ENCODE peak calls at places on chromosomes 4 and X, in eight cellular contexts. V, D, S, X, A, H, M and Y are unnamed samples.
A peak's percentile ranks its signal among the peaks of the same experiment; 100 is the strongest.

GRCh38 chr4:129254126-129254525 is 158.2 kb downstream of the C4orf33 start:
- DNase-seq in V (no peak), D (no peak), S (no peak), X (no peak), A (no peak), H (no peak), M (no peak), Y (no peak)

GRCh38 chrX:357693-358471 is 28.8 kb downstream of the PPP2R3B start:
- DNase-seq in V (no peak), D (no peak), S (peak; percentile 64), X (no peak), A (no peak), H (no peak), M (no peak), Y (no peak)

GRCh38 chr4:73451404-73451803 is 15.4 kb downstream of the AFP start:
- DNase-seq in V (peak; percentile 22), D (no peak), S (no peak), X (no peak), A (no peak), H (no peak), M (no peak), Y (no peak)

GRCh38 chr4:37400326-37400881 is 155.9 kb downstream of the NWD2 start:
- DNase-seq in V (no peak), D (no peak), S (no peak), X (no peak), A (no peak), H (peak; percentile 28), M (no peak), Y (peak; percentile 23)

GRCh38 chrX:21845096-21845495 is 5.7 kb downstream of the MBTPS2 start:
- DNase-seq in V (no peak), D (no peak), S (no peak), X (no peak), A (no peak), H (no peak), M (no peak), Y (no peak)

GRCh38 chr4:65311120-65311519 is 359.2 kb downstream of the EPHA5 start:
- DNase-seq in V (no peak), D (no peak), S (no peak), X (no peak), A (no peak), H (no peak), M (no peak), Y (no peak)

GRCh38 chrX:13330446-13330845 is 10.6 kb upstream of the ATXN3L start:
- DNase-seq in V (no peak), D (no peak), S (no peak), X (no peak), A (no peak), H (no peak), M (no peak), Y (no peak)

GRCh38 chrX:119753639-119754257 is 4.6 kb upstream of the SOWAHD start:
- DNase-seq in V (peak; percentile 12), D (no peak), S (no peak), X (no peak), A (peak; percentile 69), H (no peak), M (no peak), Y (no peak)

GRCh38 chr4:75849459-75849858 is 52.8 kb downstream of the PPEF2 start:
- DNase-seq in V (peak; percentile 25), D (no peak), S (no peak), X (no peak), A (no peak), H (no peak), M (no peak), Y (no peak)

GRCh38 chrX:129777218-129777768 is 2.5 kb upstream of the SASH3 start:
- DNase-seq in V (no peak), D (no peak), S (peak; percentile 79), X (no peak), A (peak; percentile 84), H (peak; percentile 54), M (no peak), Y (no peak)

GRCh38 chrX:70970482-70970999 is 39.6 kb upstream of the SLC7A3 start:
- DNase-seq in V (no peak), D (no peak), S (no peak), X (no peak), A (peak; percentile 21), H (peak; percentile 15), M (no peak), Y (no peak)

GRCh38 chr4:110487873-110488272 is 11.9 kb downstream of the ENPEP start:
- DNase-seq in V (no peak), D (no peak), S (no peak), X (no peak), A (no peak), H (peak; percentile 16), M (no peak), Y (peak; percentile 16)

GRCh38 chr4:96037705-96038104 is 197.8 kb downstream of the PDHA2 start:
- DNase-seq in V (no peak), D (no peak), S (no peak), X (no peak), A (no peak), H (no peak), M (no peak), Y (no peak)

GRCh38 chr4:150145950-150146340 is 67.7 kb downstream of the DCLK2 start:
- DNase-seq in V (no peak), D (no peak), S (no peak), X (no peak), A (no peak), H (no peak), M (no peak), Y (no peak)

GRCh38 chr4:25817059-25817681 is 45.6 kb downstream of the SEL1L3 start:
- DNase-seq in V (no peak), D (no peak), S (no peak), X (no peak), A (no peak), H (no peak), M (peak; percentile 25), Y (no peak)

GRCh38 chr4:166386491-166387367 is 513.7 kb downstream of the TLL1 start:
- DNase-seq in V (no peak), D (no peak), S (no peak), X (no peak), A (no peak), H (no peak), M (no peak), Y (no peak)

GRCh38 chrX:24260827-24261550 is 52.9 kb downstream of the SUPT20HL2 start:
- DNase-seq in V (no peak), D (peak; percentile 81), S (no peak), X (no peak), A (no peak), H (no peak), M (peak; percentile 81), Y (no peak)

GRCh38 chr4:71229477-71230257 is 109.2 kb upstream of the SLC4A4 start:
- DNase-seq in V (peak; percentile 16), D (no peak), S (no peak), X (no peak), A (peak; percentile 21), H (peak; percentile 39), M (no peak), Y (peak; percentile 48)

GRCh38 chr4:185559913-185560281 is 24.6 kb upstream of the PDLIM3 start:
- DNase-seq in V (peak; percentile 14), D (no peak), S (no peak), X (peak; percentile 8), A (no peak), H (no peak), M (peak; percentile 81), Y (no peak)

GRCh38 chrX:72569786-72570185 is 2.9 kb downstream of the HDAC8 start:
- DNase-seq in V (no peak), D (no peak), S (no peak), X (peak; percentile 32), A (no peak), H (no peak), M (no peak), Y (no peak)
- TF ChIP-seq CTCF in V (no peak), D (no peak), S (no peak), X (peak; percentile 26), A (no peak), H (no peak), M (no peak), Y (no peak)

DNA sequence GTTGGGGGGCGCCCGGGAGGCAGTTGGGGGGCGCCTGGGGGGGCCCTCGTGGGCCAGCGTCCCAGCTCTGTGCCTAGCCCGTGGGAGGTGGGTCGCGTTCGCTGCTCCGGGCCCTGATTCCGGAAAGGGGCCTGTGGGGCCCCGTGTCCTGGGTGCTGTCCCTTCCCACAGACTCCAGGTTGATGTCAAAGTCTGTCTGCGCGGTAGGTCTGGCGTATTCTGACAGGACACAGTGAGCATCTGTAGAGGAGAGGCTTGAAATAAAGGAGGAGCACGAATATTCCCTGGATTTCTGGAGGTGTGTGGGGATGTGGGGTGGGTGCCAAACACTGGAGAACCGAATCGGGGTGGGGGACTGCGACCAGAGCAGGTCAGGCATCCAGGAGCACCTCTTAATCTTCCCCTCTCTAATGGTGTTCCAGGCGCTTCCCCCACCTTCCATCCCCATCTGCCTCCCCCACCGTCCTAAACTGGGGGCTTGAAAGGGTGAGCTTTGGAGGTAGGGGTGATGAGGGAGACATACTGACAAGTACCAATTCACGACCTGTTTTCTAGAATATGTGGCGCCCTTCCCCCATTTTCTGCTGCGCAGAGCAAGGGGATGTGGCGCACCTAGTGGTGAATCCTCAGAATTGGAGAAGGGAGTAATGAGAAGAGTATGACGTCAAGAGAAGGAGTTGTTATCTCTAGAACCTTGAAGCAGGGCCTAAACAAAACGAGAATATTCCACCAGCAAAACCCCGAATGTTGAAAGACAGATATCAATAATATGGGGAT is 873 bp downstream of the GPRASP1 start:
- DNase-seq in V (peak; percentile 35), D (peak; percentile 83), S (no peak), X (no peak), A (no peak), H (peak; percentile 22), M (no peak), Y (no peak)
- TF ChIP-seq CTCF in V (peak; percentile 12), D (peak; percentile 30), S (peak; percentile 53), X (peak; percentile 54), A (peak; percentile 31), H (no peak), M (no peak), Y (no peak)

GRCh38 chr4:31442236-31442635 is 722.1 kb downstream of the PCDH7 start:
- DNase-seq in V (peak; percentile 53), D (no peak), S (no peak), X (no peak), A (no peak), H (no peak), M (no peak), Y (no peak)
- TF ChIP-seq CTCF in V (no peak), D (no peak), S (no peak), X (no peak), A (peak; percentile 26), H (no peak), M (no peak), Y (peak; percentile 3)

GRCh38 chr4:186726440-186727148 is 2.9 kb upstream of the FAT1 start:
- DNase-seq in V (peak; percentile 79), D (peak; percentile 87), S (peak; percentile 85), X (no peak), A (no peak), H (no peak), M (peak; percentile 93), Y (no peak)
- TF ChIP-seq CTCF in V (no peak), D (no peak), S (no peak), X (peak; percentile 26), A (no peak), H (no peak), M (no peak), Y (no peak)